ENCODE peak calls at places on chromosome 16, in four cellular contexts. I is iPS DF 19.7, A is RWPE1, Y is NCI-H1092 treated with DMSO at 0.1 percent for 48 hours. S is an unnamed sample.

GRCh38 chr16:64416232-64417010 is 705.4 kb downstream of the CDH11 start:
- DNase-seq in I (no peak), A (no peak), Y (no peak), S (no peak)

GRCh38 chr16:68823401-68823800 is 19.9 kb upstream of the TANGO6 start:
- DNase-seq in I (peak; percentile 50), A (peak; percentile 40), Y (no peak), S (no peak)

GRCh38 chr16:67186550-67186950 is 2.8 kb upstream of the MATCAP1 start:
- DNase-seq in I (no peak), A (no peak), Y (no peak), S (no peak)

GRCh38 chr16:20774703-20775362 is 11.0 kb downstream of the ACSM3 start:
- DNase-seq in I (peak; percentile 68), A (peak; percentile 57), Y (peak; percentile 1), S (no peak)

GRCh38 chr16:75080205-75081029 is 36.2 kb downstream of the LDHD start:
- DNase-seq in I (no peak), A (peak; percentile 40), Y (no peak), S (no peak)

GRCh38 chr16:61968242-61968978 is 67.8 kb downstream of the CDH8 start:
- DNase-seq in I (no peak), A (no peak), Y (no peak), S (no peak)

GRCh38 chr16:23670137-23670776 is 8.4 kb upstream of the PLK1 start:
- DNase-seq in I (no peak), A (peak; percentile 53), Y (no peak), S (peak; percentile 39)

GRCh38 chr16:71441348-71441781 is 489 bp downstream of the TLE7 start:
- DNase-seq in I (no peak), A (no peak), Y (no peak), S (no peak)

GRCh38 chr16:66639091-66639885 is 34.8 kb downstream of the CMTM3 start:
- DNase-seq in I (no peak), A (peak; percentile 50), Y (no peak), S (no peak)

GRCh38 chr16:55557186-55557585 is 9.3 kb upstream of the CAPNS2 start:
- DNase-seq in I (no peak), A (no peak), Y (no peak), S (no peak)

GRCh38 chr16:11156401-11156800 is 99.6 kb downstream of the SOCS1 start:
- DNase-seq in I (no peak), A (no peak), Y (no peak), S (no peak)

GRCh38 chr16:27920391-27920891 is 143.1 kb downstream of the GSG1L start:
- DNase-seq in I (no peak), A (peak; percentile 58), Y (peak; percentile 4), S (no peak)

GRCh38 chr16:13171313-13171712 is 269.9 kb downstream of the SHISA9 start:
- DNase-seq in I (no peak), A (no peak), Y (no peak), S (no peak)

GRCh38 chr16:54282923-54283734 is 3.5 kb downstream of the IRX3 start:
- DNase-seq in I (no peak), A (no peak), Y (no peak), S (no peak)

GRCh38 chr16:85329059-85329812 is 217.0 kb upstream of the CIBAR2 start:
- DNase-seq in I (no peak), A (peak; percentile 23), Y (peak; percentile 96), S (no peak)

GRCh38 chr16:24850289-24850931 is 4.6 kb downstream of the SLC5A11 start:
- DNase-seq in I (no peak), A (no peak), Y (no peak), S (peak; percentile 82)

GRCh38 chr16:57422026-57422944 is 17.7 kb downstream of the CCL17 start:
- DNase-seq in I (no peak), A (peak; percentile 30), Y (peak; percentile 57), S (no peak)

GRCh38 chr16:81158964-81159363 is 62.8 kb upstream of the GCSH start:
- DNase-seq in I (no peak), A (no peak), Y (no peak), S (no peak)

GRCh38 chr16:1523581-1524245 is 9.8 kb upstream of the TMEM204 start:
- DNase-seq in I (no peak), A (no peak), Y (no peak), S (no peak)

GRCh38 chr16:10871157-10871991 is 5.6 kb upstream of the CIITA start:
- DNase-seq in I (no peak), A (peak; percentile 33), Y (peak; percentile 8), S (peak; percentile 91)

GRCh38 chr16:23515881-23516280 is 5.6 kb upstream of the GGA2 start:
- DNase-seq in I (no peak), A (no peak), Y (no peak), S (no peak)

GRCh38 chr16:3311496-3311895 is 6.2 kb downstream of the ZNF75A start:
- DNase-seq in I (no peak), A (no peak), Y (no peak), S (no peak)

GRCh38 chr16:53809088-53809951 is 105.4 kb downstream of the FTO start:
- DNase-seq in I (no peak), A (no peak), Y (no peak), S (no peak)

GRCh38 chr16:4314532-4315184 is 1.2 kb upstream of the GLIS2 start:
- DNase-seq in I (no peak), A (no peak), Y (peak; percentile 33), S (no peak)

GRCh38 chr16:75254359-75254837 is 3.0 kb upstream of the BCAR1 start:
- DNase-seq in I (no peak), A (peak; percentile 52), Y (no peak), S (peak; percentile 85)

GRCh38 chr16:83215417-83216001 is 588.7 kb downstream of the CDH13 start:
- DNase-seq in I (peak; percentile 20), A (peak; percentile 32), Y (no peak), S (no peak)

GRCh38 chr16:56637814-56638750 is at the start of gene MT1A:
- DNase-seq in I (no peak), A (no peak), Y (no peak), S (peak; percentile 97)

GRCh38 chr16:10592611-10593010 is 12.2 kb upstream of the EMP2 start:
- DNase-seq in I (no peak), A (no peak), Y (no peak), S (no peak)